ENCODE peak calls at places on chromosome 9, in six cellular contexts. K is A549; B is HTR-8/SVneo; F is nucleus accumbens; J is stimulated activated CD8-positive, alpha-beta memory T cell treated with anti-CD3 and anti-CD28 coated beads, Interleukin-2, amount 100 ng/mL, for 48 hours; G is HCEC 1CT. U is an unnamed sample.

GRCh38 chr9:6449086-6449485 is 36.1 kb downstream of the UHRF2 start:
- DNase-seq in K (no peak), B (no peak), F (no peak), J (no peak), G (no peak), U (no peak)

GRCh38 chr9:37206121-37206620 is 85.8 kb downstream of the ZCCHC7 start:
- DNase-seq in K (no peak), B (no peak), F (no peak), J (no peak), G (no peak), U (no peak)

GRCh38 chr9:22970434-22970975 is 523.9 kb downstream of the DMRTA1 start:
- DNase-seq in K (no peak), B (no peak), F (no peak), J (no peak), G (no peak), U (no peak)

GRCh38 chr9:85041737-85042136 is 372.2 kb downstream of the NTRK2 start:
- DNase-seq in K (no peak), B (no peak), F (peak; percentile 29), J (no peak), G (no peak), U (no peak)

GRCh38 chr9:127854169-127854833 is at the start of gene ENG:
- DNase-seq in K (no peak), B (peak; percentile 56), F (peak; percentile 13), J (no peak), G (peak; percentile 65), U (no peak)

GRCh38 chr9:114853071-114853865 is 47.4 kb upstream of the TNFSF15 start:
- DNase-seq in K (no peak), B (no peak), F (no peak), J (no peak), G (no peak), U (no peak)

GRCh38 chr9:91177661-91178280 is 183.9 kb downstream of the AUH start:
- DNase-seq in K (no peak), B (no peak), F (no peak), J (peak; percentile 54), G (no peak), U (no peak)

GRCh38 chr9:28212979-28213378 is 639.7 kb upstream of the C9orf72 start:
- DNase-seq in K (peak; percentile 56), B (peak; percentile 8), F (no peak), J (no peak), G (peak; percentile 15), U (no peak)

GRCh38 chr9:126320158-126320922 is 6.3 kb upstream of the MVB12B start:
- DNase-seq in K (no peak), B (no peak), F (no peak), J (no peak), G (no peak), U (no peak)

GRCh38 chr9:130933114-130934046 is 5.7 kb downstream of the FIBCD1 start:
- DNase-seq in K (no peak), B (peak; percentile 75), F (no peak), J (no peak), G (peak; percentile 29), U (no peak)

GRCh38 chr9:133883356-133883755 is 108.8 kb downstream of the VAV2 start:
- DNase-seq in K (no peak), B (no peak), F (no peak), J (no peak), G (no peak), U (no peak)

GRCh38 chr9:80954521-80954920 is 734.8 kb downstream of the TLE1 start:
- DNase-seq in K (no peak), B (no peak), F (no peak), J (no peak), G (no peak), U (no peak)

GRCh38 chr9:117682955-117683710 is 21.1 kb upstream of the TLR4 start:
- DNase-seq in K (no peak), B (no peak), F (no peak), J (no peak), G (no peak), U (no peak)

GRCh38 chr9:112042244-112042638 is 132.9 kb downstream of the SUSD1 start:
- DNase-seq in K (no peak), B (no peak), F (no peak), J (no peak), G (no peak), U (no peak)

GRCh38 chr9:107127608-107128007 is 155.5 kb upstream of the RAD23B start:
- DNase-seq in K (peak; percentile 27), B (no peak), F (no peak), J (no peak), G (no peak), U (no peak)

GRCh38 chr9:371349-371748 is 156.7 kb downstream of the DOCK8 start:
- DNase-seq in K (no peak), B (no peak), F (no peak), J (no peak), G (no peak), U (no peak)

GRCh38 chr9:84068872-84069271 is 88.3 kb downstream of the RMI1 start:
- DNase-seq in K (no peak), B (no peak), F (no peak), J (no peak), G (no peak), U (no peak)

GRCh38 chr9:6272229-6272597 is 56.0 kb upstream of the TPD52L3 start:
- DNase-seq in K (peak; percentile 11), B (no peak), F (no peak), J (no peak), G (peak; percentile 98), U (no peak)

GRCh38 chr9:37521111-37521510 is 35.4 kb downstream of the POLR1E start:
- DNase-seq in K (no peak), B (no peak), F (no peak), J (no peak), G (no peak), U (no peak)

GRCh38 chr9:114484854-114485443 is 20.3 kb downstream of the WHRN start:
- DNase-seq in K (peak; percentile 18), B (peak; percentile 37), F (no peak), J (peak; percentile 26), G (peak; percentile 97), U (no peak)

GRCh38 chr9:36140086-36141084 is 3.9 kb downstream of the GLIPR2 start:
- DNase-seq in K (no peak), B (no peak), F (no peak), J (no peak), G (no peak), U (no peak)

GRCh38 chr9:22134390-22134789 is 125.3 kb upstream of the CDKN2B start:
- DNase-seq in K (no peak), B (no peak), F (no peak), J (no peak), G (no peak), U (no peak)

GRCh38 chr9:131276891-131277672 is 772 bp upstream of the FAM78A start:
- DNase-seq in K (no peak), B (no peak), F (no peak), J (no peak), G (no peak), U (no peak)

GRCh38 chr9:22040760-22041159 is 31.7 kb upstream of the CDKN2B start:
- DNase-seq in K (no peak), B (no peak), F (no peak), J (no peak), G (peak; percentile 81), U (no peak)

GRCh38 chr9:96884443-96884842 is 30.1 kb upstream of the ZNF782 start:
- DNase-seq in K (peak; percentile 45), B (peak; percentile 37), F (no peak), J (no peak), G (peak; percentile 87), U (no peak)

U was measured in D721Med.